ENCODE peak calls at places on chromosomes 4 and X, in eight cellular contexts. C, N, L, X, J, S, K and W are unnamed samples.

GRCh38 chrX:131617182-131617581 is 73.3 kb downstream of the OR13H1 start:
- DNase-seq in C (no peak), N (no peak), L (no peak), X (no peak), J (no peak), S (no peak), K (no peak), W (no peak)

GRCh38 chr4:69025191-69025998 is 70.9 kb upstream of the UGT2B7 start:
- DNase-seq in C (no peak), N (no peak), L (peak; percentile 29), X (no peak), J (peak; percentile 5), S (no peak), K (no peak), W (no peak)

GRCh38 chrX:13646154-13646549 is 6.8 kb upstream of the TCEANC start:
- DNase-seq in C (no peak), N (peak; percentile 71), L (peak; percentile 15), X (peak; percentile 24), J (peak; percentile 83), S (peak; percentile 54), K (peak; percentile 70), W (peak; percentile 73)

GRCh38 chr4:146243141-146243882 is 29.0 kb downstream of the REELD1 start:
- DNase-seq in C (no peak), N (no peak), L (peak; percentile 36), X (no peak), J (peak; percentile 37), S (no peak), K (no peak), W (no peak)

GRCh38 chr4:123941306-123941705 is 544.7 kb downstream of the SPRY1 start:
- DNase-seq in C (no peak), N (no peak), L (no peak), X (no peak), J (no peak), S (no peak), K (no peak), W (no peak)

GRCh38 chrX:54807524-54808108 is at the start of gene MAGED2:
- DNase-seq in C (no peak), N (no peak), L (no peak), X (no peak), J (peak; percentile 17), S (peak; percentile 57), K (peak; percentile 5), W (no peak)

GRCh38 chrX:49947778-49948177 is 25.4 kb downstream of the CLCN5 start:
- DNase-seq in C (no peak), N (no peak), L (no peak), X (no peak), J (no peak), S (no peak), K (no peak), W (no peak)

GRCh38 chrX:49176421-49177326 is 5.0 kb downstream of the PLP2 start:
- DNase-seq in C (peak; percentile 68), N (no peak), L (no peak), X (no peak), J (no peak), S (no peak), K (no peak), W (peak; percentile 67)

GRCh38 chr4:110610940-110611785 is 11.7 kb downstream of the PITX2 start:
- DNase-seq in C (no peak), N (no peak), L (no peak), X (peak; percentile 30), J (no peak), S (no peak), K (no peak), W (no peak)

DNA sequence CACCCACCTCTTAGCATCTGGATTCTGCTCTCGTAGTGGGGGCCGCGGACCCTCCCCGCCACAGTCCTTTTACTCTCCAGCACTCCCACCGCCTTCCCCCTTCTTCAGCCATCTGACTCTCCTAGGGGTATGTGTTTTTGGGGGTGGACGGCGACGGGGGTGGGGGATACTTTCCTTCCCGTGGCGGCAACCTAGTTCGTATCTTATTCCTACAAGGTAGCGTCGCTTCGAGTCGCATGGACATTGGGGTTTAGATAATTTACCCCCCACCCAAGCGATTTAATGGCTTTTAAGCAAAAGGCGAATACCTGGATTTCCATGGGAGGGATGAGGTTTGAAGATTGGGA is 1.3 kb upstream of the BCORL1 start:
- DNase-seq in C (no peak), N (no peak), L (no peak), X (no peak), J (no peak), S (no peak), K (peak; percentile 4), W (no peak)
- H3K4me3 ChIP-seq in C (no peak overlapping the region), N (no peak overlapping the region), L (peak overlapping the region; percentile 34), X (no peak overlapping the region), J (no peak overlapping the region), S (peak overlapping the region; percentile 40), K (peak overlapping the region; percentile 55), W (no peak overlapping the region)

DNA sequence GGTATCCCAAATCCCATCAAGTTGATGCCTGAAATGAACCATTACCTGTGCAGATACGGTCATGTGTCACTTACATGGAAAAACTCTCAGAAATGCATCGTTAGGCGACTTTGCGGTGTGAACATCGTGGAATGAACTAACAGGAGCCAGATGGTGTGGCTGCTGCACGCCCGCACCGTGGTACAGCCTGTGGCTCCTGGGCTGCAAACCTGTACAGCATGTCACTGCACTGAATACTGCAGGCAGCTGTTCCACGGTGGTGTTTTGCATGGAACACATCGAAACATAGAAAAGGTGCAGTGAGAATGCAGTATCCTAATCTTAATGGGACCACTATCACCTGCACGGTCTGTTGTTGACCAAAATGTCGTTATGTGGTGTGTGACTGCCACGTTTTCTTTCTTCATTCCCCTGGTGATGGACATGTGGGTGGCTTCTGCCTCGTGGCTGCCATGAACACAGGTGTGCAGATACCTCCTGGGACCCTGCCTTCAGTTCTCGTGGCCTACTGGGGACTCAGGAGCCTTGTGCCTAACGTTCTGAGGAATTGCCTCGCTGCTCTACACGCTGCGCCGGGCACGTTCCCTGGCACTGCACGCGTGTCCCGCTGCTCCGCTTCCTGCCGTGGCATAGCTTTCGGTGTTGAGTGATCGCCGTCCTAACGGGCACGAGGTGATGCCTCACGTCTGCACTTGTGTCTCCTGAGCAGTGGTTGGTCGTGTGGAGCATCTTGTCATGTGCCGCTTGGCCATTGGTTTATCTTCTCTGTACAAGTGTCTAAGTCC is 18.5 kb downstream of the MAEA start:
- DNase-seq in C (no peak), N (no peak), L (no peak), X (no peak), J (no peak), S (no peak), K (no peak), W (no peak)
- TF ChIP-seq EP300 in C (no peak), N (no peak), L (no peak), X (no peak), J (no peak), S (no peak), K (no peak), W (no peak)

GRCh38 chr4:84497220-84497834 is 1.8 kb downstream of the NKX6-1 start:
- DNase-seq in C (no peak), N (no peak), L (no peak), X (no peak), J (no peak), S (no peak), K (no peak), W (no peak)
- H3K4me3 ChIP-seq in C (peak overlapping the region; percentile 49), N (peak overlapping the region; percentile 33), L (peak overlapping the region; percentile 46), X (peak overlapping the region; percentile 66), J (no peak overlapping the region), S (peak overlapping the region; percentile 41), K (no peak overlapping the region), W (no peak overlapping the region)

GRCh38 chr4:8325284-8325973 is 55.9 kb downstream of the HTRA3 start:
- DNase-seq in C (peak; percentile 37), N (peak; percentile 15), L (no peak), X (no peak), J (no peak), S (peak; percentile 19), K (no peak), W (peak; percentile 61)
- TF ChIP-seq EP300 in C (no peak), N (no peak), L (no peak), X (no peak), J (no peak), S (no peak), K (no peak), W (no peak)

DNA sequence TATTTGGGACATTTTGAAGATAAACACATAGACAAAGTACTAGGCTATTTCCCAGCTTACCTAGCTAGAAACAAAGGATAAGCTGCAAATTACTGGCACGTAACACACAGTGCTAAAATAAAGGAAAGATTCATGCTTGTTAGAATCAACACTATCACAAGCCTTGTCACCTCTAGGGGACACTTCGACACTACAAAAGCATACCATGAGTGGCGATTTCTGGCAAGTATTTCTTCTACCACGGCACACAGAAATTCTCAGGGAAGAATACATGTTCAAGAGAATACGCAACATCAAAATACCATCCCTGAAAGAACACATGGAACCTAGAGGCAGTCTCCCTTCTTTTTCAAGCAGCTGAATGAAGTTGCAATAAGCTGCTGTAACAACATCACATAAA is 5.1 kb downstream of the MECP2 start:
- DNase-seq in C (no peak), N (no peak), L (no peak), X (no peak), J (peak; percentile 55), S (no peak), K (no peak), W (no peak)
- H3K4me3 ChIP-seq in C (no peak overlapping the region), N (no peak overlapping the region), L (no peak overlapping the region), X (no peak overlapping the region), J (no peak overlapping the region), S (no peak overlapping the region), K (no peak overlapping the region), W (no peak overlapping the region)

GRCh38 chr4:99885063-99885664 is 9.1 kb downstream of the LAMTOR3 start:
- DNase-seq in C (no peak), N (no peak), L (no peak), X (peak; percentile 3), J (peak; percentile 62), S (no peak), K (no peak), W (no peak)
- TF ChIP-seq EP300 in C (no peak), N (no peak), L (no peak), X (no peak), J (no peak), S (no peak), K (no peak), W (no peak)

GRCh38 chr4:86592553-86593249 is 1.4 kb upstream of the PTPN13 start:
- DNase-seq in C (no peak), N (no peak), L (no peak), X (peak; percentile 3), J (no peak), S (no peak), K (no peak), W (no peak)
- H3K4me3 ChIP-seq in C (no peak overlapping the region), N (no peak overlapping the region), L (peak overlapping the region; percentile 99), X (peak overlapping the region; percentile 87), J (no peak overlapping the region), S (peak overlapping the region; percentile 85), K (no peak overlapping the region), W (no peak overlapping the region)

GRCh38 chr4:76579596-76580375 is 144.8 kb downstream of the SHROOM3 start:
- DNase-seq in C (no peak), N (no peak), L (no peak), X (no peak), J (no peak), S (no peak), K (no peak), W (no peak)
- TF ChIP-seq EP300 in C (no peak), N (no peak), L (no peak), X (no peak), J (no peak), S (no peak), K (no peak), W (no peak)